ENCODE peak calls at places on chromosomes 1 and 21, in four cellular contexts. One of them, this sample, is unnamed.

GRCh38 chr1:183052861-183053260 is 29.6 kb downstream of the LAMC1 start:
- DNase-seq in PC-3: peak; percentile 69
- DNase-seq in OCI-LY7: no peak
- DNase-seq in neural progenitor cell: no peak
- DNase-seq in this sample: no peak

GRCh38 chr21:31558839-31559367 is 100.6 kb upstream of the SOD1 start:
- DNase-seq in PC-3: peak; percentile 92
- DNase-seq in OCI-LY7: peak; percentile 97
- DNase-seq in neural progenitor cell: peak; percentile 99
- DNase-seq in this sample: peak; percentile 97

GRCh38 chr1:247286134-247286670 is 30.3 kb downstream of the VN1R5 start:
- DNase-seq in PC-3: no peak
- DNase-seq in OCI-LY7: no peak
- DNase-seq in neural progenitor cell: no peak
- DNase-seq in this sample: no peak

GRCh38 chr1:52530563-52531144 is 22.2 kb downstream of the TUT4 start:
- DNase-seq in PC-3: no peak
- DNase-seq in OCI-LY7: no peak
- DNase-seq in neural progenitor cell: no peak
- DNase-seq in this sample: no peak

GRCh38 chr1:242826706-242827336 is 302.3 kb upstream of the PLD5 start:
- DNase-seq in PC-3: no peak
- DNase-seq in OCI-LY7: no peak
- DNase-seq in neural progenitor cell: no peak
- DNase-seq in this sample: no peak

GRCh38 chr1:47582891-47583608 is 145.2 kb downstream of the FOXD2 start:
- DNase-seq in PC-3: peak; percentile 44
- DNase-seq in OCI-LY7: no peak
- DNase-seq in neural progenitor cell: no peak
- DNase-seq in this sample: peak; percentile 89

GRCh38 chr1:180962178-180962577 is 49.5 kb downstream of the KIAA1614 start:
- DNase-seq in PC-3: no peak
- DNase-seq in OCI-LY7: no peak
- DNase-seq in neural progenitor cell: no peak
- DNase-seq in this sample: no peak

GRCh38 chr1:219542828-219543518 is 69.9 kb downstream of the ZC3H11B start:
- DNase-seq in PC-3: peak; percentile 87
- DNase-seq in OCI-LY7: no peak
- DNase-seq in neural progenitor cell: no peak
- DNase-seq in this sample: peak; percentile 32

GRCh38 chr1:54502342-54502741 is 45.7 kb upstream of the ACOT11 start:
- DNase-seq in PC-3: no peak
- DNase-seq in OCI-LY7: no peak
- DNase-seq in neural progenitor cell: no peak
- DNase-seq in this sample: no peak

GRCh38 chr1:45894921-45895320 is 91.5 kb downstream of the MAST2 start:
- DNase-seq in PC-3: no peak
- DNase-seq in OCI-LY7: no peak
- DNase-seq in neural progenitor cell: no peak
- DNase-seq in this sample: no peak

GRCh38 chr1:171506525-171507304 is 21.4 kb downstream of the PRRC2C start:
- DNase-seq in PC-3: no peak
- DNase-seq in OCI-LY7: no peak
- DNase-seq in neural progenitor cell: no peak
- DNase-seq in this sample: no peak

GRCh38 chr1:25169610-25170009 is 62.7 kb downstream of the SYF2 start:
- DNase-seq in PC-3: no peak
- DNase-seq in OCI-LY7: no peak
- DNase-seq in neural progenitor cell: no peak
- DNase-seq in this sample: no peak

GRCh38 chr1:182603646-182604127 is 502 bp downstream of the RGS16 start:
- DNase-seq in PC-3: no peak
- DNase-seq in OCI-LY7: peak; percentile 60
- DNase-seq in neural progenitor cell: peak; percentile 37
- DNase-seq in this sample: no peak

GRCh38 chr1:182789138-182790076 is at the start of gene NPL:
- DNase-seq in PC-3: peak; percentile 25
- DNase-seq in OCI-LY7: peak; percentile 86
- DNase-seq in neural progenitor cell: peak; percentile 86
- DNase-seq in this sample: peak; percentile 75

GRCh38 chr21:26098758-26099157 is 71.8 kb downstream of the APP start:
- DNase-seq in PC-3: peak; percentile 76
- DNase-seq in OCI-LY7: no peak
- DNase-seq in neural progenitor cell: no peak
- DNase-seq in this sample: peak; percentile 69

GRCh38 chr1:48236716-48237470 is 14.4 kb downstream of the SLC5A9 start:
- DNase-seq in PC-3: peak; percentile 59
- DNase-seq in OCI-LY7: peak; percentile 42
- DNase-seq in neural progenitor cell: peak; percentile 57
- DNase-seq in this sample: peak; percentile 34

GRCh38 chr1:91499346-91499745 is 1.3 kb upstream of the CDC7 start:
- DNase-seq in PC-3: no peak
- DNase-seq in OCI-LY7: no peak
- DNase-seq in neural progenitor cell: no peak
- DNase-seq in this sample: no peak

GRCh38 chr1:41902669-41903068 is 16.1 kb downstream of the HIVEP3 start:
- DNase-seq in PC-3: no peak
- DNase-seq in OCI-LY7: no peak
- DNase-seq in neural progenitor cell: no peak
- DNase-seq in this sample: no peak

GRCh38 chr1:198444792-198445191 is 95.7 kb downstream of the ATP6V1G3 start:
- DNase-seq in PC-3: peak; percentile 39
- DNase-seq in OCI-LY7: no peak
- DNase-seq in neural progenitor cell: no peak
- DNase-seq in this sample: peak; percentile 28

GRCh38 chr1:3625151-3625907 is 514 bp downstream of the TPRG1L start:
- DNase-seq in PC-3: peak; percentile 63
- DNase-seq in OCI-LY7: no peak
- DNase-seq in neural progenitor cell: peak; percentile 77
- DNase-seq in this sample: peak; percentile 46

GRCh38 chr1:68188644-68189340 is 43.5 kb downstream of the WLS start:
- DNase-seq in PC-3: no peak
- DNase-seq in OCI-LY7: no peak
- DNase-seq in neural progenitor cell: no peak
- DNase-seq in this sample: no peak

GRCh38 chr1:35637401-35637809 is 3.9 kb downstream of the PSMB2 start:
- DNase-seq in PC-3: peak; percentile 54
- DNase-seq in OCI-LY7: peak; percentile 45
- DNase-seq in neural progenitor cell: no peak
- DNase-seq in this sample: no peak

GRCh38 chr1:24862775-24863483 is 67.1 kb downstream of the RUNX3 start:
- DNase-seq in PC-3: no peak
- DNase-seq in OCI-LY7: no peak
- DNase-seq in neural progenitor cell: no peak
- DNase-seq in this sample: no peak

DNA sequence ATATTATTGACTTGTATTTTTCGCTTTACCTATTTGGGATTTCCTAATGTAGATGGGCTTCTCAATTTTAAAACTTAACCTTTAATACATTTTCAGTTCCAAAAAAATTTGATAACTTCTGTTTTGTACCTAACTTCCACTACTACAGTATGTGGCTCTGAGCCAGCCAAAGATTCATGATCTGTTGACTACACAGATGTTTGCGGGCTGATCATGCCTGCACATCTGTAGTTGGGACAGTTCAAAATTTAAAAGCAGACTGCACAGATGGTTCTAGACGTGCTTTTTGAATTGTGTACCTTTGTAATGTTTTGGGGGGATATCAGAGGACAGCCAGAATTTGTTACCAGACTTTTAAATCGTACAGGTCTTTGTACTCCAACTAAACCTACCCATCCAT is 43.7 kb downstream of the NFYC start:
- DNase-seq in PC-3: no peak
- DNase-seq in OCI-LY7: no peak
- DNase-seq in neural progenitor cell: no peak
- DNase-seq in this sample: no peak
- H3K4me1 ChIP-seq in PC-3: no peaks in the 10 kb centered on the region
- H3K4me1 ChIP-seq in OCI-LY7: no peaks in the 10 kb centered on the region
- H3K4me1 ChIP-seq in neural progenitor cell: peaks cover 12% of the 10 kb centered on the region
- H3K4me1 ChIP-seq in this sample: peaks cover 16% of the 10 kb centered on the region

GRCh38 chr1:150109567-150109966 is 40.1 kb upstream of the PLEKHO1 start:
- DNase-seq in PC-3: no peak
- DNase-seq in OCI-LY7: no peak
- DNase-seq in neural progenitor cell: no peak
- DNase-seq in this sample: no peak
- H3K4me2 ChIP-seq in PC-3: no peak overlapping the region
- H3K4me2 ChIP-seq in OCI-LY7: no peak overlapping the region
- H3K4me2 ChIP-seq in neural progenitor cell: no peak overlapping the region
- H3K4me2 ChIP-seq in this sample: no peak overlapping the region

GRCh38 chr1:206738370-206739366 is 31.9 kb upstream of the IL19 start:
- DNase-seq in PC-3: peak; percentile 82
- DNase-seq in OCI-LY7: peak; percentile 47
- DNase-seq in neural progenitor cell: peak; percentile 29
- DNase-seq in this sample: peak; percentile 32
- TF ChIP-seq CTCF in PC-3: peak; percentile 95
- TF ChIP-seq CTCF in OCI-LY7: peak; percentile 59
- TF ChIP-seq CTCF in neural progenitor cell: peak; percentile 52
- TF ChIP-seq CTCF in this sample: peak; percentile 41

GRCh38 chr1:155179107-155180031 is 5.7 kb downstream of the TRIM46 start:
- DNase-seq in PC-3: no peak
- DNase-seq in OCI-LY7: no peak
- DNase-seq in neural progenitor cell: no peak
- DNase-seq in this sample: no peak
- H3K4me1 ChIP-seq in PC-3: peaks cover 13% of the 10 kb centered on the region
- H3K4me1 ChIP-seq in OCI-LY7: peaks cover 15% of the 10 kb centered on the region
- H3K4me1 ChIP-seq in neural progenitor cell: no peaks in the 10 kb centered on the region
- H3K4me1 ChIP-seq in this sample: no peaks in the 10 kb centered on the region

GRCh38 chr1:206890125-206890637 is 7.1 kb upstream of the IL24 start:
- DNase-seq in PC-3: peak; percentile 99
- DNase-seq in OCI-LY7: no peak
- DNase-seq in neural progenitor cell: no peak
- DNase-seq in this sample: peak; percentile 84
- H3K4me2 ChIP-seq in PC-3: peak overlapping the region; percentile 81
- H3K4me2 ChIP-seq in OCI-LY7: no peak overlapping the region
- H3K4me2 ChIP-seq in neural progenitor cell: no peak overlapping the region
- H3K4me2 ChIP-seq in this sample: peak overlapping the region; percentile 6